ENCODE peak calls at places on chromosome 15, in four cellular contexts. One of them, this sample, is unnamed.

GRCh38 chr15:29130461-29130860 is 139.2 kb downstream of the NSMCE3 start:
- DNase-seq in iPS DF 6.9: no peak
- DNase-seq in cardiac fibroblast: no peak
- DNase-seq in AG04450: no peak
- DNase-seq in this sample: no peak

GRCh38 chr15:90872481-90873184 is 4.2 kb downstream of the FURIN start:
- DNase-seq in AG04450: peak; percentile 11
- DNase-seq in iPS DF 6.9: no peak
- DNase-seq in cardiac fibroblast: peak; percentile 63
- DNase-seq in this sample: no peak

GRCh38 chr15:80233511-80234080 is 18.4 kb downstream of the CTXND1 start:
- DNase-seq in AG04450: no peak
- DNase-seq in cardiac fibroblast: no peak
- DNase-seq in iPS DF 6.9: no peak
- DNase-seq in this sample: no peak

GRCh38 chr15:56126409-56126808 is 117.3 kb downstream of the RFX7 start:
- DNase-seq in cardiac fibroblast: no peak
- DNase-seq in iPS DF 6.9: no peak
- DNase-seq in AG04450: no peak
- DNase-seq in this sample: no peak

GRCh38 chr15:49734831-49735508 is 114.1 kb downstream of the DTWD1 start:
- DNase-seq in AG04450: no peak
- DNase-seq in iPS DF 6.9: no peak
- DNase-seq in cardiac fibroblast: no peak
- DNase-seq in this sample: no peak

GRCh38 chr15:91926871-91927270 is 73.4 kb downstream of the SLCO3A1 start:
- DNase-seq in iPS DF 6.9: no peak
- DNase-seq in AG04450: no peak
- DNase-seq in cardiac fibroblast: peak; percentile 78
- DNase-seq in this sample: no peak

GRCh38 chr15:63971427-63971805 is 74.9 kb downstream of the DAPK2 start:
- DNase-seq in iPS DF 6.9: no peak
- DNase-seq in cardiac fibroblast: no peak
- DNase-seq in AG04450: no peak
- DNase-seq in this sample: no peak

GRCh38 chr15:63985221-63986184 is 60.8 kb downstream of the DAPK2 start:
- DNase-seq in AG04450: no peak
- DNase-seq in iPS DF 6.9: no peak
- DNase-seq in cardiac fibroblast: no peak
- DNase-seq in this sample: peak; percentile 83

GRCh38 chr15:87589134-87589533 is 667.4 kb downstream of the NTRK3 start:
- DNase-seq in iPS DF 6.9: no peak
- DNase-seq in cardiac fibroblast: no peak
- DNase-seq in AG04450: no peak
- DNase-seq in this sample: no peak

GRCh38 chr15:60255390-60255789 is 142.4 kb downstream of the ANXA2 start:
- DNase-seq in AG04450: no peak
- DNase-seq in iPS DF 6.9: no peak
- DNase-seq in cardiac fibroblast: no peak
- DNase-seq in this sample: no peak

GRCh38 chr15:98160236-98160635 is 199.7 kb downstream of the ARRDC4 start:
- DNase-seq in cardiac fibroblast: no peak
- DNase-seq in AG04450: no peak
- DNase-seq in iPS DF 6.9: no peak
- DNase-seq in this sample: no peak

GRCh38 chr15:84805221-84805620 is 11.9 kb upstream of the ALPK3 start:
- DNase-seq in iPS DF 6.9: no peak
- DNase-seq in cardiac fibroblast: no peak
- DNase-seq in AG04450: no peak
- DNase-seq in this sample: no peak

GRCh38 chr15:74043425-74044266 is 38.7 kb downstream of the GOLGA6A start:
- DNase-seq in AG04450: no peak
- DNase-seq in iPS DF 6.9: no peak
- DNase-seq in cardiac fibroblast: no peak
- DNase-seq in this sample: no peak

GRCh38 chr15:45378149-45378912 is at the start of gene GATM:
- DNase-seq in cardiac fibroblast: peak; percentile 80
- DNase-seq in AG04450: peak; percentile 53
- DNase-seq in iPS DF 6.9: no peak
- DNase-seq in this sample: peak; percentile 85

GRCh38 chr15:48266029-48266428 is 59.9 kb downstream of the SLC12A1 start:
- DNase-seq in cardiac fibroblast: no peak
- DNase-seq in iPS DF 6.9: no peak
- DNase-seq in AG04450: no peak
- DNase-seq in this sample: no peak

GRCh38 chr15:90787881-90788280 is 70.7 kb downstream of the BLM start:
- DNase-seq in cardiac fibroblast: peak; percentile 45
- DNase-seq in AG04450: no peak
- DNase-seq in iPS DF 6.9: no peak
- DNase-seq in this sample: no peak

GRCh38 chr15:61861962-61862361 is 198.3 kb downstream of the VPS13C start:
- DNase-seq in iPS DF 6.9: no peak
- DNase-seq in AG04450: no peak
- DNase-seq in cardiac fibroblast: no peak
- DNase-seq in this sample: no peak

GRCh38 chr15:98689431-98689861 is 41.1 kb downstream of the IGF1R start:
- DNase-seq in cardiac fibroblast: peak; percentile 34
- DNase-seq in AG04450: no peak
- DNase-seq in iPS DF 6.9: no peak
- DNase-seq in this sample: no peak

GRCh38 chr15:55770808-55771207 is 27.9 kb upstream of the PRTG start:
- DNase-seq in AG04450: no peak
- DNase-seq in cardiac fibroblast: no peak
- DNase-seq in iPS DF 6.9: no peak
- DNase-seq in this sample: no peak

GRCh38 chr15:91867581-91868026 is 14.1 kb downstream of the SLCO3A1 start:
- DNase-seq in AG04450: peak; percentile 57
- DNase-seq in iPS DF 6.9: no peak
- DNase-seq in cardiac fibroblast: peak; percentile 94
- DNase-seq in this sample: peak; percentile 73

GRCh38 chr15:75646112-75646943 is 1.4 kb upstream of the SNX33 start:
- DNase-seq in AG04450: no peak
- DNase-seq in cardiac fibroblast: no peak
- DNase-seq in iPS DF 6.9: no peak
- DNase-seq in this sample: no peak
- H3K4me3 ChIP-seq in AG04450: peak overlapping the region; percentile 90
- H3K4me3 ChIP-seq in cardiac fibroblast: peak overlapping the region; percentile 80
- H3K4me3 ChIP-seq in iPS DF 6.9: peak overlapping the region; percentile 69
- H3K4me3 ChIP-seq in this sample: peak overlapping the region; percentile 95

GRCh38 chr15:67101981-67102929 is 36.9 kb downstream of the SMAD3 start:
- DNase-seq in AG04450: no peak
- DNase-seq in iPS DF 6.9: no peak
- DNase-seq in cardiac fibroblast: peak; percentile 48
- DNase-seq in this sample: no peak
- H3K4me3 ChIP-seq in AG04450: no peak overlapping the region
- H3K4me3 ChIP-seq in iPS DF 6.9: no peak overlapping the region
- H3K4me3 ChIP-seq in cardiac fibroblast: no peak overlapping the region
- H3K4me3 ChIP-seq in this sample: no peak overlapping the region

GRCh38 chr15:39589815-39590644 is 9.2 kb downstream of the THBS1 start:
- DNase-seq in cardiac fibroblast: peak; percentile 70
- DNase-seq in iPS DF 6.9: no peak
- DNase-seq in AG04450: no peak
- DNase-seq in this sample: no peak

GRCh38 chr15:39587910-39588530 is 7.1 kb downstream of the THBS1 start:
- DNase-seq in AG04450: no peak
- DNase-seq in cardiac fibroblast: peak; percentile 76
- DNase-seq in iPS DF 6.9: no peak
- DNase-seq in this sample: no peak

GRCh38 chr15:39587291-39587909 is 6.5 kb downstream of the THBS1 start:
- DNase-seq in AG04450: no peak
- DNase-seq in cardiac fibroblast: no peak
- DNase-seq in iPS DF 6.9: no peak
- DNase-seq in this sample: no peak

GRCh38 chr15:39589193-39589814 is 8.4 kb downstream of the THBS1 start:
- DNase-seq in AG04450: no peak
- DNase-seq in cardiac fibroblast: no peak
- DNase-seq in iPS DF 6.9: no peak
- DNase-seq in this sample: no peak

DNA sequence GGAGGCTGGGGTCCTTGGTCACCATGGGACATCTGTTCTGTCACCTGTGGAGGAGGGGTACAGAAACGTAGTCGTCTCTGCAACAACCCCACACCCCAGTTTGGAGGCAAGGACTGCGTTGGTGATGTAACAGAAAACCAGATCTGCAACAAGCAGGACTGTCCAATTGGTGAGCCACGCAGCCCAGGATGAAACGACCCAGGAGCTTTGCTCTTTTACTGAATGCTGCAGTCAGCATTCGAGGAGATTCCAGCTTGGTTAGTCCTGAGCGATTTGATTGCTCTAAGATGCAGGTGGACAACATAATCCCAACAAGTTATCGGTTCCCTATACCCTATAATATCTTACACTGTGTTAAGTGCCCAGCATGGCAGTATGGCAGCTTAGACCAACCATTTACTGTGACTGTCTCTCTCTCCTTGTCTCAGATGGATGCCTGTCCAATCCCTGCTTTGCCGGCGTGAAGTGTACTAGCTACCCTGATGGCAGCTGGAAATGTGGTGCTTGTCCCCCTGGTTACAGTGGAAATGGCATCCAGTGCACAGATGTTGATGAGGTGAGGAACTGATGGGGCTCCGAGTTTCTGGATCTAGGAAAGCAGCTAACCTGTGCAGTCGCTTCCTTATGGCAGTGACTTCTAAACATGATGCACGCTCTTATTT is 7.8 kb downstream of the THBS1 start:
- DNase-seq in iPS DF 6.9: no peak
- DNase-seq in cardiac fibroblast: peak; percentile 66
- DNase-seq in AG04450: no peak
- DNase-seq in this sample: no peak
- H3K4me3 ChIP-seq in iPS DF 6.9: no peak overlapping the region
- H3K4me3 ChIP-seq in cardiac fibroblast: no peak overlapping the region
- H3K4me3 ChIP-seq in AG04450: peak overlapping the region; percentile 41
- H3K4me3 ChIP-seq in this sample: no peak overlapping the region

GRCh38 chr15:76056931-76057330 is 2.9 kb upstream of the TMEM266 start:
- DNase-seq in iPS DF 6.9: no peak
- DNase-seq in cardiac fibroblast: no peak
- DNase-seq in AG04450: no peak
- DNase-seq in this sample: no peak
- H3K4me3 ChIP-seq in iPS DF 6.9: no peak overlapping the region
- H3K4me3 ChIP-seq in cardiac fibroblast: no peak overlapping the region
- H3K4me3 ChIP-seq in AG04450: no peak overlapping the region
- H3K4me3 ChIP-seq in this sample: no peak overlapping the region

This sample was measured in left ventricle myocardium inferior.